ENCODE peak calls at places on chromosomes 5 and 9, in nine cellular contexts. S is endothelial cell, Q is Calu3, U is BJ, N is GM12865, B is adrenal gland, G is brain microvascular endothelial cell, Z is transverse colon, O is AG09309. M is an unnamed sample.
A peak's percentile ranks its signal among the peaks of the same experiment; 100 is the strongest.

GRCh38 chr9:34512131-34513078 is 10.4 kb downstream of the ENHO start:
- DNase-seq in S (no peak), Q (no peak), U (no peak), N (no peak), B (no peak), G (no peak), Z (no peak), O (no peak), M (no peak)

GRCh38 chr5:63923914-63924313 is 38.3 kb downstream of the HTR1A start:
- DNase-seq in S (no peak), Q (peak; percentile 20), U (no peak), N (no peak), B (no peak), G (no peak), Z (peak; percentile 80), O (no peak), M (no peak)

GRCh38 chr5:58666598-58667595 is 84.0 kb downstream of the RAB3C start:
- DNase-seq in S (no peak), Q (no peak), U (no peak), N (no peak), B (peak; percentile 63), G (no peak), Z (no peak), O (no peak), M (no peak)

GRCh38 chr9:81397735-81398381 is 291.5 kb downstream of the TLE1 start:
- DNase-seq in S (no peak), Q (no peak), U (no peak), N (no peak), B (no peak), G (no peak), Z (no peak), O (no peak), M (no peak)

GRCh38 chr5:10987881-10988504 is 227.0 kb upstream of the DAP start:
- DNase-seq in S (peak; percentile 87), Q (peak; percentile 93), U (no peak), N (peak; percentile 85), B (peak; percentile 90), G (peak; percentile 25), Z (peak; percentile 62), O (no peak), M (peak; percentile 78)

GRCh38 chr9:37034320-37034937 is 361 bp upstream of the PAX5 start:
- DNase-seq in S (peak; percentile 58), Q (no peak), U (no peak), N (peak; percentile 85), B (no peak), G (no peak), Z (peak; percentile 39), O (no peak), M (peak; percentile 82)

GRCh38 chr5:150640311-150641005 is at the start of gene SYNPO:
- DNase-seq in S (no peak), Q (peak; percentile 49), U (peak; percentile 89), N (no peak), B (peak; percentile 92), G (peak; percentile 90), Z (no peak), O (peak; percentile 94), M (no peak)

GRCh38 chr5:168239325-168239724 is 52.1 kb upstream of the WWC1 start:
- DNase-seq in S (no peak), Q (no peak), U (no peak), N (no peak), B (no peak), G (no peak), Z (no peak), O (no peak), M (no peak)

GRCh38 chr5:78888580-78889187 is 96.4 kb downstream of the ARSB start:
- DNase-seq in S (no peak), Q (no peak), U (no peak), N (no peak), B (no peak), G (no peak), Z (no peak), O (no peak), M (no peak)

GRCh38 chr5:78886650-78887230 is 98.4 kb downstream of the ARSB start:
- DNase-seq in S (no peak), Q (no peak), U (no peak), N (peak; percentile 13), B (no peak), G (no peak), Z (no peak), O (no peak), M (no peak)

GRCh38 chr5:78889759-78890158 is 95.4 kb downstream of the ARSB start:
- DNase-seq in S (no peak), Q (no peak), U (no peak), N (no peak), B (no peak), G (peak; percentile 64), Z (no peak), O (no peak), M (no peak)

GRCh38 chr5:78890663-78891379 is 94.3 kb downstream of the ARSB start:
- DNase-seq in S (no peak), Q (no peak), U (no peak), N (no peak), B (no peak), G (no peak), Z (no peak), O (no peak), M (no peak)

GRCh38 chr5:78887384-78888118 is 97.6 kb downstream of the ARSB start:
- DNase-seq in S (no peak), Q (no peak), U (no peak), N (peak; percentile 86), B (no peak), G (no peak), Z (no peak), O (no peak), M (peak; percentile 49)
- TF ChIP-seq CTCF in S (no peak), Q (no peak), U (no peak), N (no peak), B (no peak), G (no peak), Z (no peak), O (no peak), M (no peak)

GRCh38 chr5:160036884-160037283 is 27.9 kb downstream of the TTC1 start:
- DNase-seq in S (no peak), Q (no peak), U (no peak), N (no peak), B (no peak), G (no peak), Z (no peak), O (no peak), M (no peak)

GRCh38 chr5:160039810-160040470 is 31.0 kb downstream of the TTC1 start:
- DNase-seq in S (no peak), Q (no peak), U (no peak), N (no peak), B (no peak), G (no peak), Z (no peak), O (no peak), M (no peak)

GRCh38 chr5:160033546-160034252 is 24.8 kb downstream of the TTC1 start:
- DNase-seq in S (no peak), Q (no peak), U (no peak), N (no peak), B (no peak), G (no peak), Z (no peak), O (no peak), M (no peak)

GRCh38 chr5:160040471-160040835 is 31.5 kb downstream of the TTC1 start:
- DNase-seq in S (no peak), Q (no peak), U (no peak), N (no peak), B (no peak), G (no peak), Z (no peak), O (no peak), M (no peak)

GRCh38 chr5:160036243-160036642 is 27.3 kb downstream of the TTC1 start:
- DNase-seq in S (no peak), Q (no peak), U (no peak), N (no peak), B (no peak), G (no peak), Z (no peak), O (no peak), M (no peak)
- TF ChIP-seq CTCF in S (no peak), Q (no peak), U (no peak), N (no peak), B (no peak), G (no peak), Z (no peak), O (no peak), M (no peak)

DNA sequence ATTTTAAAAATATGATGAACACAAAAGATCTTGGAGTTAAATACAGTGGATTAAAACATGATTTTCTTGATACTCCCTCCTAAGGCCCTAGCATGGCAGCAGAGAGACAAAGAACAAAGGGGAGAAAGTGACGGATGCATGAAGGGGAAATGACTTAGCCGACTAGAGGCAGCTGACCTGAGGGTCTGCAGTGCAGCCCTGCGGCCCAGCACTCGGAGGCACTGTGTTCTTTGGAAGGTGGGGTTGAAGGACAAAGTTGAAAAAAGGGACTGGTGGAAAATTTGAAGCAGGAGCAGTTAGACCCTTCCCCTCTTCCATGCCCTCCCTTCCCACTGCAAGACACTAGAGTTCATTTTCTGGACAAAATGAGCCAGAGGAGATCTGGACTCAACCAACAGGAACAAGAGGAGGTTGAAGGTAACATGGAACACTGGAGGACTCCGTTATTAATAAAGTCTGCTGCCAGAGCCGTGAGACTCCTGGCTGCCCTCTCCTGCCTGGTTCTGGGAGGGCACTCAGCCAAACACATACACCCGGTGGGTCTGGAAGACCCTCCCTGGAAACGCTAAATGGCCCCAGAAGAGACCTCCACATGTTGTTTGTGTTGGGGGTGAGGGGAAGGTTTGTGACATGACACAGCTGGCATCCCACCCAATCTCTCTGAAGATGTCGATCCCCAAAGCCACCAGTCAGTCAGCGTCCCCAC is 98.1 kb downstream of the JMY start:
- DNase-seq in S (no peak), Q (no peak), U (no peak), N (no peak), B (no peak), G (no peak), Z (no peak), O (no peak), M (no peak)
- TF ChIP-seq CTCF in S (no peak), Q (no peak), U (no peak), N (no peak), B (no peak), G (peak; percentile 10), Z (no peak), O (no peak), M (no peak)

GRCh38 chr5:109690456-109691247 is 925 bp downstream of the MAN2A1 start:
- DNase-seq in S (peak; percentile 60), Q (peak; percentile 67), U (peak; percentile 41), N (peak; percentile 73), B (peak; percentile 92), G (peak; percentile 77), Z (peak; percentile 80), O (peak; percentile 59), M (peak; percentile 49)

GRCh38 chr5:109692011-109692410 is 2.3 kb downstream of the MAN2A1 start:
- DNase-seq in S (no peak), Q (no peak), U (no peak), N (peak; percentile 41), B (no peak), G (peak; percentile 15), Z (no peak), O (no peak), M (no peak)

GRCh38 chr5:109689740-109690455 is at the start of gene MAN2A1:
- DNase-seq in S (peak; percentile 78), Q (peak; percentile 86), U (no peak), N (peak; percentile 88), B (peak; percentile 87), G (peak; percentile 51), Z (peak; percentile 87), O (no peak), M (peak; percentile 77)

GRCh38 chr5:109692852-109693251 is 3.1 kb downstream of the MAN2A1 start:
- DNase-seq in S (no peak), Q (no peak), U (no peak), N (peak; percentile 39), B (no peak), G (no peak), Z (peak; percentile 16), O (no peak), M (no peak)

GRCh38 chr5:109691248-109691574 is 1.5 kb downstream of the MAN2A1 start:
- DNase-seq in S (no peak), Q (no peak), U (no peak), N (no peak), B (no peak), G (no peak), Z (no peak), O (no peak), M (no peak)
- TF ChIP-seq CTCF in S (no peak), Q (no peak), U (no peak), N (no peak), B (no peak), G (no peak), Z (no peak), O (no peak), M (no peak)

M was measured in GM13976.